ENCODE peak calls at places on chromosomes 6 and 20, in seven cellular contexts. T is GM20000, V is tibial artery, P is HFFc6, U is GM12865, L is lower lobe of right lung, A is mesothelial cell of epicardium. O is an unnamed sample.
A peak's percentile ranks its signal among the peaks of the same experiment; 100 is the strongest.

GRCh38 chr6:155599571-155599970 is 143.9 kb upstream of the NOX3 start:
- DNase-seq in T (no peak), V (no peak), P (no peak), U (no peak), L (no peak), A (no peak), O (no peak)

GRCh38 chr20:62805365-62805710 is 703 bp downstream of the OGFR start:
- DNase-seq in T (peak; percentile 75), V (no peak), P (no peak), U (no peak), L (no peak), A (no peak), O (no peak)

GRCh38 chr20:47917549-47918070 is 132.3 kb upstream of the SULF2 start:
- DNase-seq in T (no peak), V (no peak), P (no peak), U (no peak), L (no peak), A (no peak), O (no peak)

GRCh38 chr6:149942461-149942829 is 631 bp downstream of the ULBP2 start:
- DNase-seq in T (no peak), V (no peak), P (no peak), U (no peak), L (no peak), A (no peak), O (no peak)

GRCh38 chr20:13638162-13638495 is 603 bp downstream of the TASP1 start:
- DNase-seq in T (no peak), V (no peak), P (no peak), U (no peak), L (no peak), A (no peak), O (no peak)

GRCh38 chr6:134041093-134041492 is 11.3 kb downstream of the SLC2A12 start:
- DNase-seq in T (no peak), V (no peak), P (peak; percentile 47), U (no peak), L (no peak), A (no peak), O (no peak)

GRCh38 chr6:22447862-22448261 is 121.5 kb upstream of the HDGFL1 start:
- DNase-seq in T (no peak), V (no peak), P (no peak), U (no peak), L (no peak), A (no peak), O (no peak)

GRCh38 chr6:72040106-72040505 is 153.8 kb downstream of the RIMS1 start:
- DNase-seq in T (no peak), V (no peak), P (no peak), U (no peak), L (no peak), A (no peak), O (no peak)

GRCh38 chr6:79650943-79651342 is 19.8 kb downstream of the SH3BGRL2 start:
- DNase-seq in T (no peak), V (no peak), P (no peak), U (no peak), L (no peak), A (no peak), O (no peak)

GRCh38 chr6:159693128-159693893 is at the start of gene SOD2:
- DNase-seq in T (peak; percentile 91), V (peak; percentile 89), P (peak; percentile 70), U (peak; percentile 90), L (peak; percentile 92), A (peak; percentile 77), O (peak; percentile 88)

GRCh38 chr6:14921170-14921569 is 324.7 kb upstream of the JARID2 start:
- DNase-seq in T (no peak), V (peak; percentile 68), P (no peak), U (no peak), L (peak; percentile 84), A (no peak), O (no peak)

GRCh38 chr6:28772480-28773381 is 151.1 kb downstream of the TRIM27 start:
- DNase-seq in T (no peak), V (no peak), P (no peak), U (no peak), L (no peak), A (no peak), O (no peak)

GRCh38 chr6:155693573-155694428 is 238.2 kb upstream of the NOX3 start:
- DNase-seq in T (no peak), V (no peak), P (no peak), U (no peak), L (no peak), A (no peak), O (no peak)

GRCh38 chr6:140032177-140032576 is 657.7 kb upstream of the CITED2 start:
- DNase-seq in T (no peak), V (no peak), P (no peak), U (no peak), L (no peak), A (no peak), O (no peak)

GRCh38 chr20:56985286-56985685 is 281.2 kb downstream of the BMP7 start:
- DNase-seq in T (no peak), V (no peak), P (no peak), U (no peak), L (no peak), A (no peak), O (no peak)

GRCh38 chr6:144725731-144726522 is 440.8 kb downstream of the UTRN start:
- DNase-seq in T (peak; percentile 32), V (no peak), P (no peak), U (peak; percentile 32), L (no peak), A (no peak), O (no peak)

GRCh38 chr6:122809671-122810070 is 20.6 kb downstream of the SMPDL3A start:
- DNase-seq in T (no peak), V (no peak), P (no peak), U (no peak), L (no peak), A (no peak), O (no peak)

GRCh38 chr6:7143161-7143974 is 35.6 kb downstream of the RREB1 start:
- DNase-seq in T (no peak), V (no peak), P (no peak), U (peak; percentile 34), L (no peak), A (no peak), O (no peak)

GRCh38 chr6:39189915-39190544 is 39.2 kb downstream of the KCNK5 start:
- DNase-seq in T (peak; percentile 61), V (peak; percentile 48), P (no peak), U (peak; percentile 55), L (peak; percentile 70), A (no peak), O (no peak)

GRCh38 chr6:70852667-70853246 is 104.1 kb downstream of the B3GAT2 start:
- DNase-seq in T (no peak), V (no peak), P (no peak), U (no peak), L (no peak), A (no peak), O (no peak)

GRCh38 chr20:40683221-40683893 is 5.7 kb downstream of the MAFB start:
- DNase-seq in T (no peak), V (no peak), P (no peak), U (no peak), L (peak; percentile 69), A (peak; percentile 59), O (peak; percentile 77)

GRCh38 chr6:109344226-109344625 is 38.0 kb downstream of the CD164 start:
- DNase-seq in T (no peak), V (no peak), P (no peak), U (no peak), L (no peak), A (no peak), O (no peak)

GRCh38 chr6:32177182-32177787 is 920 bp upstream of the RNF5 start:
- DNase-seq in T (no peak), V (no peak), P (no peak), U (peak; percentile 75), L (no peak), A (no peak), O (no peak)

GRCh38 chr6:141212296-141212695 is 920.4 kb upstream of the GJE1 start:
- DNase-seq in T (no peak), V (no peak), P (no peak), U (no peak), L (no peak), A (no peak), O (no peak)

GRCh38 chr6:77178821-77179220 is 284.5 kb downstream of the HTR1B start:
- DNase-seq in T (no peak), V (no peak), P (peak; percentile 73), U (no peak), L (no peak), A (no peak), O (no peak)

GRCh38 chr6:64736421-64736950 is 970.5 kb downstream of the EYS start:
- DNase-seq in T (no peak), V (no peak), P (no peak), U (no peak), L (no peak), A (no peak), O (no peak)
- TF ChIP-seq CTCF in T (no peak), V (no peak), P (no peak), U (no peak), L (no peak), A (no peak), O (peak; percentile 48)

GRCh38 chr6:128841518-128841917 is 41.4 kb upstream of the LAMA2 start:
- DNase-seq in T (no peak), V (no peak), P (no peak), U (no peak), L (no peak), A (no peak), O (no peak)

DNA sequence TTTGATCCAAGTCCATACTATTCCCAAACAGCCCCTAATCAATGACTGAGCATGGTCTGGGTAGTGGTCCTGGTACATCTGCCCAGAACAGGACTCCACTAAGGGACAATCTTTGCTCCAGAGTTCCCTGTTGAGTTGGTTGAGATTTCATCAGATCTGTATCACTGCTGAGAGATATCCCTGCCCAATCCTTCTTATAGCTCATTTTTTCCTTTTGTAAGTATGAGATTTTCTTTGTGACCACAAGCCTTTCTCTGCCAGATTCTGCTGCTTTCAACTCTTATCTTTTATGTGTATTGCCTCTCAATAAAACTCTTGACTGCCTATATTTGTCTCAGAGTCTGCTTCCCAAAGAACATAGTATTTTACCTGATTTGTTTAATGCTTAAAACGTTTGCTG is 46.2 kb upstream of the LAMA2 start:
- DNase-seq in T (no peak), V (no peak), P (no peak), U (no peak), L (no peak), A (no peak), O (no peak)
- TF ChIP-seq CTCF in T (no peak), V (no peak), P (no peak), U (no peak), L (no peak), A (no peak), O (no peak)

GRCh38 chr20:52937701-52938100 is 34.5 kb upstream of the TSHZ2 start:
- DNase-seq in T (no peak), V (no peak), P (no peak), U (peak; percentile 7), L (no peak), A (no peak), O (no peak)
- TF ChIP-seq CTCF in T (no peak), V (no peak), P (no peak), U (no peak), L (no peak), A (no peak), O (peak; percentile 38)

DNA sequence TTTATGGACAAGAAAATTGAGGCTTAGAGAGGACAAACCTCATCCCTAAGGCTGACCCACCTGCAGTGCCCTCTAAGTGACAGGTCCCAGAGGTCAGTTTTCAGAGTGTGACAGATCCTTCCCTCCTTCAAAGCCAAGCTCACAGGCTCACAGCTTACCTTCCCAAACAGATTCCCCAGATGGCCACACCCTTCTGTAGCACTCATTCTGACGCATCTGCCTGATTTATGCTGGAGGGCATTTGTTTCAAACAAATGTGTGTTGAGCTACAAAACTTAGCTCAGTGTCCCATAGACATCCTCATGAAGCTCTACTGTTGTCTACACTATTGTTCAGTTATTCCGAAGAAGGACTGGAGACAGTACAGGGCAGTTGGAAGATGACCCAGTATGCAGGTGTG is 60.6 kb upstream of the RIN2 start:
- DNase-seq in T (no peak), V (no peak), P (no peak), U (no peak), L (no peak), A (no peak), O (no peak)
- TF ChIP-seq CTCF in T (no peak), V (no peak), P (no peak), U (no peak), L (no peak), A (no peak), O (no peak)

O was measured in type B pancreatic cell.